ENCODE peak calls at places on chromosomes 1 and 21, in six cellular contexts. One of them, this sample, is unnamed. For H3K36me3 and H3K27me3, the result is how much of the 10 kb centered on the place peaks cover.

GRCh38 chr1:193766329-193766728 is 579.9 kb upstream of the B3GALT2 start:
- DNase-seq in IMR-90: no peak
- DNase-seq in CD8-positive, alpha-beta T cell: no peak
- DNase-seq in GM12878: no peak
- DNase-seq in trophoblast cell: no peak
- DNase-seq in GM06990: no peak
- DNase-seq in this sample: peak

GRCh38 chr1:179954494-179955317 is at the start of gene CEP350:
- DNase-seq in IMR-90: peak
- DNase-seq in CD8-positive, alpha-beta T cell: peak
- DNase-seq in GM12878: peak
- DNase-seq in trophoblast cell: peak
- DNase-seq in GM06990: peak
- DNase-seq in this sample: peak

GRCh38 chr21:46113497-46114176 is 15.7 kb downstream of the COL6A2 start:
- DNase-seq in IMR-90: no peak
- DNase-seq in CD8-positive, alpha-beta T cell: no peak
- DNase-seq in GM12878: no peak
- DNase-seq in trophoblast cell: no peak
- DNase-seq in GM06990: no peak
- DNase-seq in this sample: peak

GRCh38 chr1:921011-921837 is 2.5 kb upstream of the SAMD11 start:
- DNase-seq in IMR-90: peak
- DNase-seq in CD8-positive, alpha-beta T cell: no peak
- DNase-seq in GM12878: no peak
- DNase-seq in trophoblast cell: peak
- DNase-seq in GM06990: peak
- DNase-seq in this sample: peak

GRCh38 chr1:198443374-198444233 is 96.9 kb downstream of the ATP6V1G3 start:
- DNase-seq in IMR-90: peak
- DNase-seq in CD8-positive, alpha-beta T cell: no peak
- DNase-seq in GM12878: no peak
- DNase-seq in trophoblast cell: peak
- DNase-seq in GM06990: no peak
- DNase-seq in this sample: no peak

GRCh38 chr1:43156026-43156425 is 16.1 kb downstream of the EBNA1BP2 start:
- DNase-seq in IMR-90: peak
- DNase-seq in CD8-positive, alpha-beta T cell: no peak
- DNase-seq in GM12878: no peak
- DNase-seq in trophoblast cell: no peak
- DNase-seq in GM06990: no peak
- DNase-seq in this sample: no peak

GRCh38 chr21:38343691-38344090 is 86.9 kb downstream of the KCNJ15 start:
- DNase-seq in IMR-90: peak
- DNase-seq in CD8-positive, alpha-beta T cell: no peak
- DNase-seq in GM12878: no peak
- DNase-seq in trophoblast cell: no peak
- DNase-seq in GM06990: no peak
- DNase-seq in this sample: no peak

GRCh38 chr1:113369715-113370114 is 20.6 kb upstream of the MAGI3 start:
- DNase-seq in IMR-90: no peak
- DNase-seq in CD8-positive, alpha-beta T cell: no peak
- DNase-seq in GM12878: no peak
- DNase-seq in trophoblast cell: no peak
- DNase-seq in GM06990: no peak
- DNase-seq in this sample: no peak

GRCh38 chr1:100023482-100023881 is 53.7 kb downstream of the SLC35A3 start:
- DNase-seq in IMR-90: no peak
- DNase-seq in CD8-positive, alpha-beta T cell: no peak
- DNase-seq in GM12878: no peak
- DNase-seq in trophoblast cell: no peak
- DNase-seq in GM06990: no peak
- DNase-seq in this sample: no peak

GRCh38 chr1:223077434-223077833 is 65.6 kb downstream of the TLR5 start:
- DNase-seq in IMR-90: no peak
- DNase-seq in CD8-positive, alpha-beta T cell: no peak
- DNase-seq in GM12878: no peak
- DNase-seq in trophoblast cell: no peak
- DNase-seq in GM06990: no peak
- DNase-seq in this sample: peak

GRCh38 chr1:20578721-20579380 is 10.0 kb upstream of the CDA start:
- DNase-seq in IMR-90: peak
- DNase-seq in CD8-positive, alpha-beta T cell: no peak
- DNase-seq in GM12878: no peak
- DNase-seq in trophoblast cell: no peak
- DNase-seq in GM06990: no peak
- DNase-seq in this sample: no peak

GRCh38 chr21:43012596-43012995 is 38.2 kb downstream of the PKNOX1 start:
- DNase-seq in IMR-90: peak
- DNase-seq in CD8-positive, alpha-beta T cell: no peak
- DNase-seq in GM12878: no peak
- DNase-seq in trophoblast cell: no peak
- DNase-seq in GM06990: no peak
- DNase-seq in this sample: no peak

GRCh38 chr1:66282343-66282852 is 251.6 kb upstream of the SGIP1 start:
- DNase-seq in IMR-90: peak
- DNase-seq in CD8-positive, alpha-beta T cell: peak
- DNase-seq in GM12878: peak
- DNase-seq in trophoblast cell: no peak
- DNase-seq in GM06990: peak
- DNase-seq in this sample: no peak

GRCh38 chr1:154955039-154955717 is 721 bp downstream of the PBXIP1 start:
- DNase-seq in IMR-90: peak
- DNase-seq in CD8-positive, alpha-beta T cell: peak
- DNase-seq in GM12878: no peak
- DNase-seq in trophoblast cell: peak
- DNase-seq in GM06990: peak
- DNase-seq in this sample: peak

GRCh38 chr21:36917487-36918158 is 48.8 kb downstream of the HLCS start:
- DNase-seq in IMR-90: peak
- DNase-seq in CD8-positive, alpha-beta T cell: no peak
- DNase-seq in GM12878: no peak
- DNase-seq in trophoblast cell: peak
- DNase-seq in GM06990: no peak
- DNase-seq in this sample: peak

GRCh38 chr1:153627797-153628626 is at the start of gene S100A1:
- DNase-seq in IMR-90: no peak
- DNase-seq in CD8-positive, alpha-beta T cell: no peak
- DNase-seq in GM12878: no peak
- DNase-seq in trophoblast cell: no peak
- DNase-seq in GM06990: no peak
- DNase-seq in this sample: peak

GRCh38 chr1:185969524-185969991 is 235.4 kb downstream of the HMCN1 start:
- DNase-seq in IMR-90: peak
- DNase-seq in CD8-positive, alpha-beta T cell: no peak
- DNase-seq in GM12878: no peak
- DNase-seq in trophoblast cell: no peak
- DNase-seq in GM06990: no peak
- DNase-seq in this sample: no peak

GRCh38 chr1:26717066-26717465 is 21.3 kb downstream of the ARID1A start:
- DNase-seq in IMR-90: no peak
- DNase-seq in CD8-positive, alpha-beta T cell: no peak
- DNase-seq in GM12878: no peak
- DNase-seq in trophoblast cell: no peak
- DNase-seq in GM06990: no peak
- DNase-seq in this sample: no peak

GRCh38 chr1:184866991-184867788 is 107.1 kb downstream of the NIBAN1 start:
- DNase-seq in IMR-90: peak
- DNase-seq in CD8-positive, alpha-beta T cell: peak
- DNase-seq in GM12878: peak
- DNase-seq in trophoblast cell: no peak
- DNase-seq in GM06990: peak
- DNase-seq in this sample: no peak

GRCh38 chr1:210372931-210373627 is 44.4 kb downstream of the HHAT start:
- DNase-seq in IMR-90: no peak
- DNase-seq in CD8-positive, alpha-beta T cell: no peak
- DNase-seq in GM12878: no peak
- DNase-seq in trophoblast cell: no peak
- DNase-seq in GM06990: no peak
- DNase-seq in this sample: no peak

GRCh38 chr1:42838482-42839190 is 7.8 kb upstream of the ZNF691 start:
- DNase-seq in IMR-90: no peak
- DNase-seq in CD8-positive, alpha-beta T cell: no peak
- DNase-seq in GM12878: no peak
- DNase-seq in trophoblast cell: no peak
- DNase-seq in GM06990: no peak
- DNase-seq in this sample: no peak

GRCh38 chr1:204321665-204322064 is 38.1 kb downstream of the PLEKHA6 start:
- DNase-seq in IMR-90: peak
- DNase-seq in CD8-positive, alpha-beta T cell: no peak
- DNase-seq in GM12878: no peak
- DNase-seq in trophoblast cell: no peak
- DNase-seq in GM06990: no peak
- DNase-seq in this sample: no peak

GRCh38 chr1:55717111-55717510 is 501.9 kb upstream of the USP24 start:
- DNase-seq in IMR-90: peak
- DNase-seq in CD8-positive, alpha-beta T cell: no peak
- DNase-seq in GM12878: no peak
- DNase-seq in trophoblast cell: no peak
- DNase-seq in GM06990: no peak
- DNase-seq in this sample: no peak

GRCh38 chr1:224766266-224766665 is 150.1 kb downstream of the CNIH3 start:
- DNase-seq in IMR-90: no peak
- DNase-seq in CD8-positive, alpha-beta T cell: no peak
- DNase-seq in GM12878: no peak
- DNase-seq in trophoblast cell: no peak
- DNase-seq in GM06990: no peak
- DNase-seq in this sample: no peak

GRCh38 chr1:1677718-1678580 is 14.6 kb downstream of the SLC35E2B start:
- DNase-seq in IMR-90: no peak
- DNase-seq in CD8-positive, alpha-beta T cell: peak
- DNase-seq in GM12878: peak
- DNase-seq in trophoblast cell: no peak
- DNase-seq in GM06990: peak
- DNase-seq in this sample: peak

GRCh38 chr1:23922321-23922943 is 9.3 kb upstream of the CNR2 start:
- DNase-seq in IMR-90: no peak
- DNase-seq in CD8-positive, alpha-beta T cell: no peak
- DNase-seq in GM12878: no peak
- DNase-seq in trophoblast cell: no peak
- DNase-seq in GM06990: no peak
- DNase-seq in this sample: no peak
- H3K36me3 ChIP-seq in IMR-90: under half
- H3K36me3 ChIP-seq in CD8-positive, alpha-beta T cell: under half
- H3K36me3 ChIP-seq in GM12878: under half
- H3K36me3 ChIP-seq in trophoblast cell: under half
- H3K36me3 ChIP-seq in GM06990: under half
- H3K36me3 ChIP-seq in this sample: under half

DNA sequence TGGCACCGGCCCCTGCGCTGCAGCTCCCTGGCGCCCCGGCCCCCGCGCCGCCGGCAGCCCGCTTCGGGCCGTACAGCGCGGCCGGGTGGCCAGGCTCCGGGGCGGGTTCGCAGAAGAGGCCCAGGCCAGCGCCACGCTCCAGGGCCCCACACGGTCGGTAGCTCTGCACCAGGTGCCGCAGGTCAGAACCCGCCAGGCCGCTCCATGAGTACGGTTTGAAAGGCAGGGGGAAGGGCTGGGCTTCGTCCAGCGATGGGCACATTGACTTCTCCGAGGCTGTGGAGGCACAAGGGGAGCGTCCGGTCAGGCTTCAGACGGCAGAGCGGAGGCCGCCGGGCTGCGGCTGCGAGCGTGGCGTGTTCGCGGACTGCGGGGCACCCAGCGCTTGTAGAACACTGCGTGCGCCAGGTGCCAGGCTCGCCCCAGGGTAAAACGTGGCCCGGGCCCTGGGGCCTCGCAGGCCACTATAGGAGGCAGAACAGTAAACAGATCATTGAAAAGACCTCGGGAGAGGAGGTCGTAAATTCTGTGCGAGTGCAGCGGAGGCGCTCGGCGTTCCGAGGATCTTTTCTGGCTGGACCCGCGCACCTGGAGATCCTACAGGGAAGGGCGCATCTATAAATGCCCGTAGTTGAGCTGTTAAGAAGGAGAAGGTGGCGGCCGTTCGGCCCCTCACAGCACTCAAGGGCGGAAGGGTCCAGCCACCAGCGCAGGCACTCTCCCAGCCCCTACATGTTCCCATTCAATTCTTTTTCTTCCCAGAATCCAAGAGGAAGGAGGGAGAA is 5.7 kb downstream of the GFI1 start:
- DNase-seq in IMR-90: no peak
- DNase-seq in CD8-positive, alpha-beta T cell: no peak
- DNase-seq in GM12878: no peak
- DNase-seq in trophoblast cell: no peak
- DNase-seq in GM06990: no peak
- DNase-seq in this sample: peak
- H3K4me3 ChIP-seq in IMR-90: no peak
- H3K4me3 ChIP-seq in CD8-positive, alpha-beta T cell: no peak
- H3K4me3 ChIP-seq in GM12878: no peak
- H3K4me3 ChIP-seq in trophoblast cell: no peak
- H3K4me3 ChIP-seq in GM06990: no peak
- H3K4me3 ChIP-seq in this sample: peak

GRCh38 chr1:239255628-239256160 is 130.7 kb upstream of the CHRM3 start:
- DNase-seq in IMR-90: no peak
- DNase-seq in CD8-positive, alpha-beta T cell: no peak
- DNase-seq in GM12878: no peak
- DNase-seq in trophoblast cell: no peak
- DNase-seq in GM06990: no peak
- DNase-seq in this sample: no peak

GRCh38 chr1:239262538-239262937 is 123.8 kb upstream of the CHRM3 start:
- DNase-seq in IMR-90: no peak
- DNase-seq in CD8-positive, alpha-beta T cell: no peak
- DNase-seq in GM12878: no peak
- DNase-seq in trophoblast cell: no peak
- DNase-seq in GM06990: no peak
- DNase-seq in this sample: peak

GRCh38 chr1:239263821-239264220 is 122.5 kb upstream of the CHRM3 start:
- DNase-seq in IMR-90: no peak
- DNase-seq in CD8-positive, alpha-beta T cell: no peak
- DNase-seq in GM12878: no peak
- DNase-seq in trophoblast cell: no peak
- DNase-seq in GM06990: no peak
- DNase-seq in this sample: no peak

GRCh38 chr1:239261521-239261920 is 124.8 kb upstream of the CHRM3 start:
- DNase-seq in IMR-90: no peak
- DNase-seq in CD8-positive, alpha-beta T cell: no peak
- DNase-seq in GM12878: no peak
- DNase-seq in trophoblast cell: no peak
- DNase-seq in GM06990: no peak
- DNase-seq in this sample: no peak

GRCh38 chr1:239260779-239261286 is 125.5 kb upstream of the CHRM3 start:
- DNase-seq in IMR-90: no peak
- DNase-seq in CD8-positive, alpha-beta T cell: no peak
- DNase-seq in GM12878: no peak
- DNase-seq in trophoblast cell: no peak
- DNase-seq in GM06990: no peak
- DNase-seq in this sample: no peak
- H3K27me3 ChIP-seq in IMR-90: under half
- H3K27me3 ChIP-seq in CD8-positive, alpha-beta T cell: under half
- H3K27me3 ChIP-seq in GM12878: under half
- H3K27me3 ChIP-seq in trophoblast cell: under half
- H3K27me3 ChIP-seq in GM06990: under half
- H3K27me3 ChIP-seq in this sample: under half

DNA sequence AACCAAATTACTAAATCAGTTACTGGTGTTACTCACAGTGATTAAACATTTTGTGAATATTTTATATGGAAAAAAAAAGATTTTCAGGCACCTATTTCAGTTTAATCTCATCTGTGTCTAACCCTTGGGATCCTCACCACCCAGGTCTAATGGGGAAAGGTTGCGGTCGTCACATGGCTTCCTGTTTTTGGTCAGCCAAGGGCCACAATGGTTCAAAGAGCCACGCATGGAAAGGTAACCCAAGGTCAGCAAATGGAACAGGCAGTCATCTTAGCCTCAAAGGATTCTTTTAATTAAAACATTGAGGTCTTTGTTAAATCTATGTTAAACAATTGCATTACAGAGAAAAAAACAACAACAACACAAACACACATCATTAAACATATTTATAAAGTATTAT is 21.9 kb downstream of the SRSF4 start:
- DNase-seq in IMR-90: no peak
- DNase-seq in CD8-positive, alpha-beta T cell: no peak
- DNase-seq in GM12878: no peak
- DNase-seq in trophoblast cell: no peak
- DNase-seq in GM06990: no peak
- DNase-seq in this sample: no peak
- H3K36me3 ChIP-seq in IMR-90: under half
- H3K36me3 ChIP-seq in CD8-positive, alpha-beta T cell: under half
- H3K36me3 ChIP-seq in GM12878: under half
- H3K36me3 ChIP-seq in trophoblast cell: under half
- H3K36me3 ChIP-seq in GM06990: under half
- H3K36me3 ChIP-seq in this sample: under half